ENCODE peak calls at places on chromosome 19, in five cellular contexts. W is IMR-90, D is A549, F is K562, G is GM12878. T is an unnamed sample.

GRCh38 chr19:5719961-5720790 is at the start of the genes CATSPERD and LONP1:
- DNase-seq in F (peak; percentile 99), W (peak; percentile 99), G (peak; percentile 95), D (peak; percentile 98), T (peak; percentile 99)

GRCh38 chr19:10191347-10191746 is 3.4 kb downstream of the DNMT1 start:
- DNase-seq in F (no peak), G (no peak), D (peak; percentile 11), W (peak; percentile 95), T (no peak)

GRCh38 chr19:16326401-16327130 is 1.9 kb downstream of the KLF2 start:
- DNase-seq in F (no peak), W (no peak), G (no peak), D (no peak), T (no peak)

GRCh38 chr19:49129238-49129583 is 9.9 kb downstream of the PPFIA3 start:
- DNase-seq in G (no peak), D (no peak), W (no peak), F (peak; percentile 95), T (no peak)

GRCh38 chr19:16527971-16528521 is 14.2 kb downstream of the CHERP start:
- DNase-seq in D (peak; percentile 31), G (no peak), F (peak; percentile 48), W (no peak), T (peak; percentile 69)

GRCh38 chr19:3792114-3792513 is 5.9 kb upstream of the MATK start:
- DNase-seq in D (no peak), W (no peak), F (no peak), G (no peak), T (no peak)

GRCh38 chr19:53942001-53942786 is 20.5 kb upstream of the CACNG8 start:
- DNase-seq in D (peak; percentile 71), G (no peak), F (peak; percentile 57), W (no peak), T (peak; percentile 98)

GRCh38 chr19:8329993-8330392 is 8.7 kb downstream of the RPS28 start:
- DNase-seq in D (no peak), F (no peak), W (no peak), G (no peak), T (no peak)

GRCh38 chr19:3381701-3382372 is 15.5 kb downstream of the NFIC start:
- DNase-seq in F (no peak), D (no peak), W (no peak), G (no peak), T (no peak)

GRCh38 chr19:17323973-17324327 is 10.7 kb downstream of the ANO8 start:
- DNase-seq in W (no peak), D (no peak), G (no peak), F (no peak), T (no peak)

GRCh38 chr19:33368074-33368864 is 5.2 kb upstream of the CEBPG start:
- DNase-seq in D (peak; percentile 49), W (peak; percentile 65), F (no peak), G (no peak), T (no peak)

GRCh38 chr19:4866595-4867424 is 657 bp downstream of the PLIN3 start:
- DNase-seq in G (no peak), D (no peak), W (peak; percentile 28), F (peak; percentile 71), T (no peak)

GRCh38 chr19:17447704-17448189 is 721 bp downstream of the TMEM221 start:
- DNase-seq in W (no peak), G (no peak), D (no peak), F (no peak), T (no peak)

GRCh38 chr19:4473708-4474503 is 1.8 kb downstream of the HDGFL2 start:
- DNase-seq in D (no peak), F (no peak), G (no peak), W (no peak), T (no peak)

GRCh38 chr19:55484571-55485438 is at the start of gene NAT14:
- DNase-seq in D (peak; percentile 77), F (peak; percentile 83), G (no peak), W (peak; percentile 48), T (peak; percentile 91)

GRCh38 chr19:55485439-55486011 is 537 bp downstream of the NAT14 start:
- DNase-seq in D (no peak), G (no peak), W (no peak), F (peak; percentile 39), T (no peak)

GRCh38 chr19:55486971-55487883 is 1.0 kb upstream of the SSC5D start:
- DNase-seq in W (peak; percentile 97), F (peak; percentile 74), G (no peak), D (peak; percentile 77), T (no peak)

GRCh38 chr19:55487884-55488687 is at the start of gene SSC5D:
- DNase-seq in G (no peak), W (peak; percentile 26), D (no peak), F (no peak), T (no peak)

DNA sequence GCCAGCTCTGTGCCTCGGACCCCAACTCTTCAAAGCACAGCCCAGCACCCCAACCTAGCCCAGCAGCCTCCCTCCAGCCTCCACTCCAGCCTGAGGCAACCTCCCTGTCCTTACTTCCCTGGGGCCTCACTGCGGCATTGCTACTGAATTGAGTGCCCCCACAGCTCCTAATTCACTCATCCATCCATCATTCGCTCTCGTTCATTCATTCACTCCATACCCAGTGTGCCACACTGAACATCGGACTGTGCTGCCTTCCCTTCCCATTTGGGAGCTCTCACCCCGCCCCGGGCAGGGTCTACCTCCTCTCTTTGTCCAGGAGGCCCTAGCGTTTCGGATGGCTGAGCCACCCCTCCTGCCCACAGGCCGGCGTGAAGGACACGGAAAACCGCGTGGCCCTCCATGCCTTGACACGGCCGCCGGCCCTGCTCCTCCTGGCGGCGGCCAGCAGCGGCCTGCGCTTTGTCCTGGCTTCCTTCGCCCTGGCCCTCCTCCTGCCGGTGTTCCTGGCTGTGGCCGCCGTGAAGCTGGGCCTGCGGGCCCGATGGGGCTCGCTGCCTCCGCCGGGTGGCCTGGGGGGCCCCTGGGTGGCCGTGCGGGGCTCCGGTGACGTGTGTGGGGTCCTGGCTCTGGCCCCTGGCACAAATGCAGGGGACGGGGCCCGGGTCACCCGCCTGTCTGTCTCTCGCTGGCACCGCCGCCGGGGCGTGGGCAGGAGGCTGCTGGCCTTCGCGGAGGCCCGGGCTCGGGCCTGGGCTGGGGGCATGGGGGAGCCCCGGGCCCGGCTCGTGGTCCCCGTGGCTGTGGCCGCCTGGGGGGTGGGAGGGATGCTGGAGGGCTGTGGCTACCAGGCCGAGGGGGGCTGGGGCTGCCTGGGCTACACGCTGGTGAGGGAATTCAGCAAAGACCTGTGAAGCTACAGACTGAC is 1.3 kb downstream of the NAT14 start:
- DNase-seq in F (no peak), G (no peak), D (no peak), W (no peak), T (no peak)
- TF ChIP-seq BHLHE40 in F (no peak), G (no peak), D (no peak), W (no peak), T (no peak)

GRCh38 chr19:30659638-30660037 is 287.5 kb downstream of the ZNF536 start:
- DNase-seq in G (no peak), F (no peak), W (no peak), D (no peak), T (no peak)

GRCh38 chr19:30665449-30665848 is 293.3 kb downstream of the ZNF536 start:
- DNase-seq in D (no peak), F (no peak), G (no peak), W (no peak), T (no peak)

GRCh38 chr19:30664358-30665058 is 292.3 kb downstream of the ZNF536 start:
- DNase-seq in D (peak; percentile 31), F (peak; percentile 17), W (peak; percentile 4), G (no peak), T (peak; percentile 42)

GRCh38 chr19:30666301-30666803 is 294.2 kb downstream of the ZNF536 start:
- DNase-seq in G (no peak), F (peak; percentile 49), D (peak; percentile 48), W (peak; percentile 13), T (peak; percentile 56)

DNA sequence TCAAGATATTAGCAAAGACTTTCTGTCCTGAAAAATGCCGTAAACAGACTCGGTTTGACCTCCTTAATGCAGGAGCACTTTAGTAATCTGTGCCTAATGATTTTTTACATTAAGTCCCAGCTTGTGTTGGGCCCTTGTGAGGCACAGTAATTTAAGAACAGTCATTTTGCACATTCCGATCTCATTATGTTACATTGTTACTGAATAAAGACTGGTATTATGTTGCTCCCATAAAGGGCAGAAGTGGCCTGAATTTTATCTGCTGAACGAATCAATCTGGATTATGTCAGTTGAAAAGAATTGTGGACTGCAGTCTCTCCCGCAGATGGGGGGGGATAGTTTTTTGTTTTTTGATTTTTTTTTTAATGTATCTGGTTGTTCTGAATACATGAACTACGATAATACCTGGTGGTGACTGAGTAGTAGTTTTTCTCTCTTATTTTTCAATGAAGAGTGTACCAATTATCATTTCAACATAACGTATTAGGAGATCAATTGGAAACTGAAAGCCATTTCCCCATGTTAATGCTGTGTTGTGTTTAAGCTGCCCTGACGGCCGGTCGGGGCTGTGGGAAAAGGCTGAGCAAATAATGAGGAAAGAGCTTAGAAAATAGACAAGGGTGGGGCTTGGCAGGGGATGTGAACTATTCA is 290.2 kb downstream of the ZNF536 start:
- DNase-seq in F (no peak), G (no peak), D (no peak), W (no peak), T (no peak)
- TF ChIP-seq BHLHE40 in F (no peak), G (no peak), D (no peak), W (no peak), T (no peak)

GRCh38 chr19:40739030-40739839 is 11.0 kb downstream of the ACTMAP start:
- DNase-seq in D (no peak), G (no peak), W (no peak), F (no peak), T (no peak)
- TF ChIP-seq BHLHE40 in D (no peak), G (no peak), W (no peak), F (no peak), T (no peak)

GRCh38 chr19:50202399-50202798 is 1.0 kb upstream of the MYH14 start:
- DNase-seq in G (no peak), D (no peak), W (no peak), F (no peak), T (no peak)

GRCh38 chr19:50204811-50205675 is 1.6 kb downstream of the MYH14 start:
- DNase-seq in G (no peak), F (no peak), D (no peak), W (no peak), T (no peak)

GRCh38 chr19:50202962-50203280 is 501 bp upstream of the MYH14 start:
- DNase-seq in F (no peak), D (no peak), G (no peak), W (no peak), T (no peak)

GRCh38 chr19:50204081-50204428 is 633 bp downstream of the MYH14 start:
- DNase-seq in G (no peak), F (no peak), W (no peak), D (no peak), T (no peak)

GRCh38 chr19:50203281-50204080 is at the start of gene MYH14:
- DNase-seq in W (no peak), F (peak; percentile 75), D (peak; percentile 95), G (no peak), T (peak; percentile 99)
- TF ChIP-seq BHLHE40 in W (no peak), F (no peak), D (no peak), G (no peak), T (no peak)

T was measured in HEK293T.